ENCODE peak calls at places on chromosomes 4 and X, in seven cellular contexts. G is cardiac fibroblast, X is pulmonary artery endothelial cell, F is activated gamma-delta T cell treated with Interleukin-2 at 50 U/mL for 16 hours, E is adrenal gland, M is GM04504, L is GM20000. Y is an unnamed sample.

GRCh38 chrX:23765449-23765848 is 17.5 kb upstream of the SAT1 start:
- DNase-seq in F (no peak), E (no peak), G (no peak), M (no peak), X (no peak), L (no peak), Y (no peak)

GRCh38 chrX:107677501-107677901 is 49.2 kb downstream of the PRPS1 start:
- DNase-seq in L (no peak), E (no peak), F (no peak), G (peak), X (no peak), M (no peak), Y (no peak)

GRCh38 chr4:165588534-165589310 is 209.9 kb downstream of the CPE start:
- DNase-seq in L (no peak), F (no peak), X (no peak), G (peak), M (no peak), E (peak), Y (no peak)

GRCh38 chrX:37686348-37686736 is 751 bp downstream of the XK start:
- DNase-seq in E (no peak), L (no peak), M (no peak), F (no peak), X (no peak), G (no peak), Y (no peak)

GRCh38 chrX:33339219-33339618 is 127.9 kb upstream of the DMD start:
- DNase-seq in X (no peak), M (no peak), L (no peak), G (peak), F (no peak), E (no peak), Y (no peak)

GRCh38 chrX:66022742-66023725 is 16.8 kb downstream of the VSIG4 start:
- DNase-seq in M (no peak), E (no peak), L (no peak), F (no peak), G (no peak), X (no peak), Y (no peak)

GRCh38 chrX:77675986-77676385 is 110.0 kb downstream of the ATRX start:
- DNase-seq in X (no peak), M (no peak), F (no peak), G (no peak), L (no peak), E (no peak), Y (no peak)

GRCh38 chr4:126582737-126583136 is 1050.0 kb upstream of the INTU start:
- DNase-seq in X (no peak), G (no peak), L (no peak), E (no peak), M (no peak), F (no peak), Y (no peak)

GRCh38 chr4:175435437-175435836 is 376.6 kb downstream of the GPM6A start:
- DNase-seq in G (no peak), E (no peak), X (no peak), M (no peak), F (no peak), L (no peak), Y (no peak)

GRCh38 chr4:38673109-38673978 is 9.3 kb downstream of the KLF3 start:
- DNase-seq in M (no peak), G (peak), F (no peak), X (no peak), L (no peak), E (no peak), Y (no peak)

GRCh38 chr4:110610940-110611785 is 11.7 kb downstream of the PITX2 start:
- DNase-seq in L (no peak), M (no peak), G (no peak), E (no peak), F (no peak), X (no peak), Y (no peak)

GRCh38 chr4:159483110-159483509 is 380.2 kb downstream of the RAPGEF2 start:
- DNase-seq in E (no peak), M (no peak), X (no peak), L (no peak), G (no peak), F (no peak), Y (no peak)

GRCh38 chr4:76200771-76201224 is 12.8 kb downstream of the SCARB2 start:
- DNase-seq in X (no peak), E (no peak), M (no peak), L (no peak), G (no peak), F (no peak), Y (no peak)

GRCh38 chr4:112270643-112271484 is 14.8 kb downstream of the TIFA start:
- DNase-seq in G (peak), X (no peak), E (no peak), M (peak), L (no peak), F (no peak), Y (no peak)

GRCh38 chr4:152095701-152096070 is 334.9 kb upstream of the GATB start:
- DNase-seq in G (no peak), F (no peak), L (no peak), E (no peak), X (no peak), M (no peak), Y (no peak)

GRCh38 chr4:7389101-7389701 is 45.5 kb downstream of the PSAPL1 start:
- DNase-seq in M (no peak), E (no peak), G (no peak), L (no peak), X (no peak), F (no peak), Y (no peak)

GRCh38 chr4:181802207-181802606 is 441.0 kb upstream of the TENM3 start:
- DNase-seq in M (no peak), F (no peak), L (no peak), G (no peak), E (no peak), X (no peak), Y (no peak)

GRCh38 chr4:185781555-185782215 is 30.3 kb downstream of the SORBS2 start:
- DNase-seq in G (no peak), M (no peak), F (no peak), L (no peak), X (no peak), E (no peak), Y (no peak)

GRCh38 chr4:145034727-145035211 is 63.2 kb downstream of the ANAPC10 start:
- DNase-seq in E (peak), X (no peak), M (peak), L (no peak), G (peak), F (no peak), Y (no peak)

GRCh38 chr4:138509346-138509745 is 267.2 kb upstream of the SLC7A11 start:
- DNase-seq in L (no peak), M (no peak), X (no peak), F (no peak), G (no peak), E (no peak), Y (no peak)

GRCh38 chrX:5876984-5877655 is 351.5 kb downstream of the NLGN4X start:
- DNase-seq in X (no peak), M (no peak), F (no peak), G (no peak), L (no peak), E (peak), Y (no peak)

GRCh38 chrX:141669689-141670088 is 28.9 kb downstream of the SPANXD start:
- DNase-seq in F (no peak), G (peak), E (no peak), L (no peak), M (no peak), X (no peak), Y (no peak)

GRCh38 chr4:73815145-73815544 is 21.3 kb upstream of the CXCL6 start:
- DNase-seq in F (no peak), M (no peak), L (no peak), E (no peak), X (no peak), G (no peak), Y (no peak)

GRCh38 chrX:30039768-30040167 is 175.6 kb upstream of the MAGEB2 start:
- DNase-seq in E (no peak), F (no peak), G (peak), X (no peak), M (peak), L (no peak), Y (no peak)

GRCh38 chrX:70289168-70289792 is 447 bp downstream of the PDZD11 start:
- DNase-seq in G (no peak), M (no peak), E (no peak), X (no peak), L (no peak), F (no peak), Y (no peak)

GRCh38 chr4:8779371-8779988 is 92.2 kb downstream of the HMX1 start:
- DNase-seq in G (no peak), X (no peak), M (no peak), L (no peak), F (no peak), E (no peak), Y (no peak)

GRCh38 chrX:47579537-47579936 is 2.7 kb upstream of the TIMP1 start:
- DNase-seq in E (peak), L (peak), F (no peak), G (peak), M (no peak), X (no peak), Y (no peak)

GRCh38 chr4:87209696-87210095 is 10.7 kb downstream of the KLHL8 start:
- DNase-seq in E (peak), G (peak), X (no peak), F (no peak), M (no peak), L (peak), Y (no peak)

GRCh38 chrX:131762802-131763234 is 218.9 kb downstream of the OR13H1 start:
- DNase-seq in E (no peak), F (peak), M (no peak), G (no peak), L (no peak), X (peak), Y (no peak)

GRCh38 chr4:145609494-145610427 is 9.4 kb upstream of the MMAA start:
- DNase-seq in X (no peak), F (peak), E (peak), G (peak), L (peak), M (peak), Y (no peak)

GRCh38 chr4:3862640-3863420 is 96.6 kb downstream of the ADRA2C start:
- DNase-seq in E (peak), G (no peak), M (no peak), L (no peak), F (no peak), X (peak), Y (no peak)

GRCh38 chr4:100517864-100518341 is at the start of gene EMCN:
- DNase-seq in G (peak), F (no peak), M (no peak), X (peak), E (no peak), L (no peak), Y (no peak)